ENCODE peak calls at places on chromosomes 6 and 20, in six cellular contexts. S is GM20000; A is endothelial cell; Y is mesendoderm; X is stimulated activated CD4-positive, alpha-beta T cell treated with anti-CD3 and anti-CD28 coated beads, Interleukin-4, amount 100 ng/mL, for 1 hour; N is NCI-H1092. C is an unnamed sample.
A peak's percentile ranks its signal among the peaks of the same experiment; 100 is the strongest.

GRCh38 chr6:130381459-130382380 is 15.9 kb downstream of the TMEM200A start:
- DNase-seq in S (no peak), A (no peak), Y (no peak), X (peak; percentile 6), N (no peak), C (no peak)

GRCh38 chr6:10163159-10163962 is 251.5 kb downstream of the TFAP2A start:
- DNase-seq in S (no peak), A (no peak), Y (no peak), X (no peak), N (no peak), C (peak; percentile 60)

GRCh38 chr6:167748046-167748445 is 78.7 kb upstream of the AFDN start:
- DNase-seq in S (no peak), A (no peak), Y (no peak), X (no peak), N (no peak), C (no peak)

GRCh38 chr6:158408552-158409130 is 96.4 kb downstream of the TULP4 start:
- DNase-seq in S (no peak), A (peak; percentile 9), Y (no peak), X (no peak), N (no peak), C (peak; percentile 45)

GRCh38 chr20:49983848-49984408 is 1.1 kb downstream of the SNAI1 start:
- DNase-seq in S (no peak), A (no peak), Y (peak; percentile 31), X (no peak), N (no peak), C (no peak)

GRCh38 chr20:1437222-1437904 is 29.3 kb downstream of the NSFL1C start:
- DNase-seq in S (peak; percentile 76), A (peak; percentile 81), Y (peak; percentile 82), X (peak; percentile 82), N (peak; percentile 35), C (peak; percentile 83)

GRCh38 chr6:159172066-159172465 is 2.9 kb downstream of the FNDC1 start:
- DNase-seq in S (no peak), A (no peak), Y (no peak), X (no peak), N (no peak), C (no peak)

GRCh38 chr20:17140894-17141293 is 85.9 kb upstream of the PCSK2 start:
- DNase-seq in S (no peak), A (no peak), Y (no peak), X (no peak), N (no peak), C (no peak)

GRCh38 chr6:33851959-33852358 is 48.2 kb upstream of the MLN start:
- DNase-seq in S (no peak), A (peak; percentile 55), Y (peak; percentile 96), X (no peak), N (no peak), C (peak; percentile 94)

GRCh38 chr6:135922746-135923145 is 71.2 kb downstream of the PDE7B start:
- DNase-seq in S (no peak), A (no peak), Y (no peak), X (no peak), N (no peak), C (no peak)

GRCh38 chr6:1424306-1424927 is 35.0 kb downstream of the FOXF2 start:
- DNase-seq in S (peak; percentile 63), A (peak; percentile 68), Y (peak; percentile 79), X (no peak), N (no peak), C (peak; percentile 69)

GRCh38 chr6:3509326-3509725 is 52.5 kb upstream of the SLC22A23 start:
- DNase-seq in S (no peak), A (no peak), Y (no peak), X (no peak), N (no peak), C (no peak)

GRCh38 chr20:62840244-62841197 is 21.1 kb downstream of the TCFL5 start:
- DNase-seq in S (no peak), A (no peak), Y (no peak), X (no peak), N (no peak), C (no peak)

GRCh38 chr20:56579261-56579660 is 46.2 kb downstream of the FAM209B start:
- DNase-seq in S (no peak), A (no peak), Y (no peak), X (no peak), N (no peak), C (no peak)

GRCh38 chr6:29517245-29517644 is 29.5 kb upstream of the MAS1L start:
- DNase-seq in S (no peak), A (no peak), Y (peak; percentile 10), X (no peak), N (no peak), C (no peak)

GRCh38 chr20:13941031-13941430 is 49.4 kb downstream of the SEL1L2 start:
- DNase-seq in S (no peak), A (no peak), Y (no peak), X (no peak), N (no peak), C (peak; percentile 30)

GRCh38 chr6:22149501-22150490 is 147.0 kb downstream of the PRL start:
- DNase-seq in S (no peak), A (no peak), Y (no peak), X (no peak), N (peak; percentile 99), C (peak; percentile 94)

GRCh38 chr6:152828431-152828830 is 77.8 kb downstream of the VIP start:
- DNase-seq in S (no peak), A (no peak), Y (no peak), X (no peak), N (no peak), C (no peak)

GRCh38 chr6:53436904-53437303 is 88.2 kb upstream of the ELOVL5 start:
- DNase-seq in S (no peak), A (no peak), Y (no peak), X (no peak), N (no peak), C (no peak)

GRCh38 chr6:16180696-16181428 is 52.0 kb downstream of the MYLIP start:
- DNase-seq in S (no peak), A (no peak), Y (no peak), X (no peak), N (no peak), C (no peak)

GRCh38 chr20:31739550-31739863 is 417 bp downstream of the TPX2 start:
- DNase-seq in S (no peak), A (no peak), Y (no peak), X (no peak), N (no peak), C (no peak)

GRCh38 chr6:122042851-122043250 is 356.6 kb upstream of the HSF2 start:
- DNase-seq in S (no peak), A (no peak), Y (no peak), X (no peak), N (no peak), C (peak; percentile 80)